ENCODE peak calls at places on chromosomes 4 and X, in nine cellular contexts. Q is CD8-positive, alpha-beta T cell; Y is pancreas; V is cardiac muscle cell; S is effector memory CD4-positive, alpha-beta T cell; G is aorta; P is SK-N-SH; E is MM.1S; L is breast epithelium. D is an unnamed sample. For H3K9me3, the result is how much of the 10 kb centered on the place peaks cover.

GRCh38 chr4:114535725-114536124 is 62.9 kb upstream of the UGT8 start:
- DNase-seq in Q (no peak), Y (no peak), V (no peak), S (no peak), G (no peak), P (no peak), E (no peak), L (no peak), D (no peak)

GRCh38 chr4:109235683-109236082 is 66.8 kb downstream of the COL25A1 start:
- DNase-seq in Q (no peak), Y (no peak), V (no peak), S (no peak), G (no peak), P (no peak), E (peak), L (no peak), D (no peak)

GRCh38 chr4:166042510-166043055 is 169.5 kb downstream of the TLL1 start:
- DNase-seq in Q (no peak), Y (no peak), V (no peak), S (no peak), G (no peak), P (no peak), E (no peak), L (peak), D (peak)

GRCh38 chr4:88075336-88075735 is 67.9 kb downstream of the PKD2 start:
- DNase-seq in Q (no peak), Y (no peak), V (no peak), S (no peak), G (no peak), P (no peak), E (no peak), L (no peak), D (no peak)

GRCh38 chr4:16026155-16026761 is 57.6 kb downstream of the PROM1 start:
- DNase-seq in Q (no peak), Y (no peak), V (peak), S (no peak), G (no peak), P (peak), E (peak), L (no peak), D (peak)

GRCh38 chrX:85561216-85561615 is 181.8 kb upstream of the POF1B start:
- DNase-seq in Q (no peak), Y (no peak), V (no peak), S (no peak), G (no peak), P (no peak), E (no peak), L (no peak), D (no peak)

GRCh38 chr4:152594981-152595916 is 59.4 kb upstream of the FBXW7 start:
- DNase-seq in Q (no peak), Y (no peak), V (no peak), S (no peak), G (no peak), P (no peak), E (no peak), L (no peak), D (no peak)

GRCh38 chr4:56158483-56158882 is 209.7 kb downstream of the CEP135 start:
- DNase-seq in Q (no peak), Y (no peak), V (no peak), S (no peak), G (no peak), P (no peak), E (no peak), L (no peak), D (peak)

GRCh38 chr4:26583538-26583864 is 383 bp upstream of the TBC1D19 start:
- DNase-seq in Q (no peak), Y (no peak), V (no peak), S (no peak), G (no peak), P (no peak), E (no peak), L (no peak), D (peak)

GRCh38 chr4:83810428-83810827 is 274.5 kb downstream of the GPAT3 start:
- DNase-seq in Q (no peak), Y (no peak), V (no peak), S (no peak), G (no peak), P (no peak), E (no peak), L (no peak), D (no peak)

GRCh38 chr4:78650106-78651021 is 98.8 kb downstream of the ANXA3 start:
- DNase-seq in Q (no peak), Y (no peak), V (peak), S (no peak), G (no peak), P (no peak), E (no peak), L (no peak), D (no peak)

GRCh38 chrX:25079020-25079419 is 63.3 kb upstream of the ARX start:
- DNase-seq in Q (no peak), Y (no peak), V (no peak), S (no peak), G (no peak), P (no peak), E (no peak), L (no peak), D (no peak)

GRCh38 chrX:25083661-25084060 is 67.9 kb upstream of the ARX start:
- DNase-seq in Q (no peak), Y (no peak), V (no peak), S (no peak), G (no peak), P (no peak), E (no peak), L (no peak), D (no peak)

GRCh38 chrX:25084446-25084845 is 68.7 kb upstream of the ARX start:
- DNase-seq in Q (no peak), Y (no peak), V (no peak), S (no peak), G (no peak), P (no peak), E (no peak), L (no peak), D (no peak)
- H3K4me3 ChIP-seq in Q (no peak), Y (no peak), V (no peak), S (no peak), G (no peak), P (no peak), E (no peak), L (no peak), D (no peak)

GRCh38 chrX:40171513-40172168 is 73.9 kb upstream of the BCOR start:
- DNase-seq in Q (no peak), Y (no peak), V (peak), S (no peak), G (peak), P (no peak), E (no peak), L (no peak), D (no peak)
- H3K9me3 ChIP-seq in Q (under half), Y (under half), V (under half), S (under half), G (under half), P (under half), E (under half), L (under half), D (under half)

GRCh38 chrX:39175418-39176057 is 374.3 kb downstream of the MID1IP1 start:
- DNase-seq in Q (no peak), Y (no peak), V (no peak), S (no peak), G (no peak), P (no peak), E (no peak), L (no peak), D (no peak)
- H3K4me3 ChIP-seq in Q (peak), Y (peak), V (no peak), S (peak), G (no peak), P (no peak), E (peak), L (no peak), D (no peak)

DNA sequence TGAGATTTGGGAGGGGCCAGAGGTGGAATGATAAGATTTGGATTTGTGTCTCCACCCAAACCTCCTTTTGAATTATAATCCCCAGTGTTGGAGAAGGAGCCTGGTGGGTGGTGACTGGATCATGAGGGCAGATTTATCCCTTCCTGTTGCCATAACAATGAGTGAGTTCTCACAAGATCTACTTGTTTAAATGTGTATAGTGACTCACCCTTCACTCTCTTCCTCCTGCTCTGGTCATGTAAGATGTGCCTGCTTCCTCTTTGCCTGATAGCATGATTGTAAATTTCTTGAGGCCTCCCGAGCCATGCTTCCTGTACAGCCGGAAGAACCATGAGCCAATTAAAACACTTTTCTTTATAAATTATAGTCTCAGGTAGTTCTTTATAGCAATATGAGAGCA is 348.6 kb downstream of the AR start:
- DNase-seq in Q (no peak), Y (no peak), V (no peak), S (no peak), G (no peak), P (no peak), E (no peak), L (no peak), D (no peak)
- H3K9me3 ChIP-seq in Q (under half), Y (under half), V (under half), S (under half), G (under half), P (under half), E (under half), L (under half), D (under half)

GRCh38 chr4:132526652-132527051 is 622.4 kb upstream of the PCDH10 start:
- DNase-seq in Q (no peak), Y (no peak), V (no peak), S (no peak), G (no peak), P (no peak), E (no peak), L (no peak), D (no peak)

GRCh38 chr4:132527817-132528216 is 621.3 kb upstream of the PCDH10 start:
- DNase-seq in Q (no peak), Y (no peak), V (no peak), S (no peak), G (no peak), P (no peak), E (no peak), L (no peak), D (no peak)

GRCh38 chr4:132530846-132531245 is 618.2 kb upstream of the PCDH10 start:
- DNase-seq in Q (no peak), Y (no peak), V (no peak), S (no peak), G (no peak), P (no peak), E (no peak), L (no peak), D (no peak)
- H3K4me3 ChIP-seq in Q (no peak), Y (no peak), V (no peak), S (no peak), G (no peak), P (no peak), E (no peak), L (no peak), D (no peak)